ENCODE peak calls at places on chromosome 2, in seven cellular contexts. One of them, this sample, is unnamed.
A peak's percentile ranks its signal among the peaks of the same experiment; 100 is the strongest.

GRCh38 chr2:140586379-140586778 is 1544.4 kb downstream of the LRP1B start:
- DNase-seq in small intestine: peak; percentile 13
- DNase-seq in GDM1: peak; percentile 1
- DNase-seq in choroid plexus epithelial cell: peak; percentile 38
- DNase-seq in GM12891: no peak
- DNase-seq in GM04504: peak; percentile 6
- DNase-seq in SJSA1: no peak
- DNase-seq in this sample: peak; percentile 1

GRCh38 chr2:46431481-46432235 is 47.7 kb upstream of the TMEM247 start:
- DNase-seq in small intestine: no peak
- DNase-seq in GDM1: no peak
- DNase-seq in choroid plexus epithelial cell: peak; percentile 61
- DNase-seq in GM12891: no peak
- DNase-seq in GM04504: no peak
- DNase-seq in SJSA1: no peak
- DNase-seq in this sample: no peak

GRCh38 chr2:175539122-175539521 is 357.6 kb upstream of the ATP5MC3 start:
- DNase-seq in small intestine: no peak
- DNase-seq in GDM1: no peak
- DNase-seq in choroid plexus epithelial cell: no peak
- DNase-seq in GM12891: no peak
- DNase-seq in GM04504: no peak
- DNase-seq in SJSA1: no peak
- DNase-seq in this sample: no peak

GRCh38 chr2:120831106-120831505 is 95.4 kb downstream of the GLI2 start:
- DNase-seq in small intestine: no peak
- DNase-seq in GDM1: no peak
- DNase-seq in choroid plexus epithelial cell: no peak
- DNase-seq in GM12891: no peak
- DNase-seq in GM04504: no peak
- DNase-seq in SJSA1: no peak
- DNase-seq in this sample: no peak

GRCh38 chr2:68716948-68717661 is 17.5 kb upstream of the ARHGAP25 start:
- DNase-seq in small intestine: no peak
- DNase-seq in GDM1: no peak
- DNase-seq in choroid plexus epithelial cell: no peak
- DNase-seq in GM12891: no peak
- DNase-seq in GM04504: no peak
- DNase-seq in SJSA1: no peak
- DNase-seq in this sample: no peak

GRCh38 chr2:3159801-3160545 is 217.6 kb downstream of the EIPR1 start:
- DNase-seq in small intestine: no peak
- DNase-seq in GDM1: no peak
- DNase-seq in choroid plexus epithelial cell: no peak
- DNase-seq in GM12891: no peak
- DNase-seq in GM04504: no peak
- DNase-seq in SJSA1: no peak
- DNase-seq in this sample: no peak

GRCh38 chr2:154570501-154570900 is 128.0 kb upstream of the KCNJ3 start:
- DNase-seq in small intestine: no peak
- DNase-seq in GDM1: no peak
- DNase-seq in choroid plexus epithelial cell: no peak
- DNase-seq in GM12891: no peak
- DNase-seq in GM04504: no peak
- DNase-seq in SJSA1: no peak
- DNase-seq in this sample: no peak

GRCh38 chr2:241182126-241182525 is 6.4 kb upstream of the ANO7 start:
- DNase-seq in small intestine: no peak
- DNase-seq in GDM1: no peak
- DNase-seq in choroid plexus epithelial cell: no peak
- DNase-seq in GM12891: no peak
- DNase-seq in GM04504: no peak
- DNase-seq in SJSA1: no peak
- DNase-seq in this sample: no peak

GRCh38 chr2:10480359-10480949 is 32.3 kb upstream of the ODC1 start:
- DNase-seq in small intestine: no peak
- DNase-seq in GDM1: no peak
- DNase-seq in choroid plexus epithelial cell: no peak
- DNase-seq in GM12891: no peak
- DNase-seq in GM04504: no peak
- DNase-seq in SJSA1: no peak
- DNase-seq in this sample: no peak